ENCODE peak calls at places on chromosomes 2 and 18, in seven cellular contexts. P is upper lobe of right lung, E is tibial nerve, R is neural progenitor cell, Y is MM.1S, W is ovary, S is IMR-90. N is an unnamed sample.

GRCh38 chr18:8788503-8789429 is 83.4 kb downstream of the MTCL1 start:
- DNase-seq in P (no peak), E (no peak), R (no peak), Y (no peak), W (no peak), S (peak; percentile 49), N (peak; percentile 20)

GRCh38 chr2:67845557-67846114 is 217.2 kb downstream of the C1D start:
- DNase-seq in P (no peak), E (no peak), R (peak; percentile 7), Y (no peak), W (no peak), S (peak; percentile 36), N (peak; percentile 20)

GRCh38 chr2:11582526-11583202 is 48.8 kb downstream of the GREB1 start:
- DNase-seq in P (no peak), E (peak; percentile 87), R (peak; percentile 66), Y (peak; percentile 65), W (peak; percentile 77), S (peak; percentile 35), N (peak; percentile 83)

GRCh38 chr2:153917570-153917969 is 45.8 kb downstream of the GALNT13 start:
- DNase-seq in P (no peak), E (no peak), R (peak; percentile 5), Y (no peak), W (no peak), S (no peak), N (no peak)

GRCh38 chr2:212995920-212996319 is 155.5 kb downstream of the IKZF2 start:
- DNase-seq in P (no peak), E (no peak), R (no peak), Y (no peak), W (no peak), S (peak; percentile 78), N (no peak)

GRCh38 chr2:128638741-128639477 is 320.2 kb upstream of the HS6ST1 start:
- DNase-seq in P (no peak), E (no peak), R (peak; percentile 97), Y (no peak), W (peak; percentile 1), S (no peak), N (peak; percentile 83)

GRCh38 chr18:8375269-8375668 is 234.0 kb upstream of the RAB12 start:
- DNase-seq in P (no peak), E (no peak), R (no peak), Y (no peak), W (no peak), S (no peak), N (no peak)

GRCh38 chr2:239310401-239311061 is 90.3 kb downstream of the HDAC4 start:
- DNase-seq in P (peak; percentile 55), E (no peak), R (no peak), Y (no peak), W (peak; percentile 7), S (no peak), N (peak; percentile 34)

GRCh38 chr2:211455225-211455841 is 898.9 kb downstream of the CPS1 start:
- DNase-seq in P (no peak), E (peak; percentile 7), R (peak; percentile 74), Y (peak; percentile 33), W (no peak), S (peak; percentile 22), N (peak; percentile 23)

GRCh38 chr2:72028996-72029395 is 118.7 kb downstream of the CYP26B1 start:
- DNase-seq in P (no peak), E (no peak), R (no peak), Y (no peak), W (no peak), S (no peak), N (peak; percentile 33)

GRCh38 chr2:61426267-61426897 is 44.5 kb downstream of the USP34 start:
- DNase-seq in P (peak; percentile 76), E (no peak), R (peak; percentile 74), Y (peak; percentile 84), W (no peak), S (no peak), N (no peak)

GRCh38 chr2:222959358-222959757 is 92.6 kb upstream of the KCNE4 start:
- DNase-seq in P (no peak), E (no peak), R (peak; percentile 20), Y (no peak), W (no peak), S (peak; percentile 87), N (peak; percentile 94)

GRCh38 chr2:69149631-69150215 is 136.7 kb downstream of the ANTXR1 start:
- DNase-seq in P (no peak), E (peak; percentile 48), R (peak; percentile 73), Y (no peak), W (peak; percentile 76), S (peak; percentile 68), N (no peak)

GRCh38 chr18:41320090-41320489 is 634.9 kb upstream of the PIK3C3 start:
- DNase-seq in P (no peak), E (no peak), R (no peak), Y (no peak), W (no peak), S (no peak), N (no peak)
- H3K27ac ChIP-seq in P (no peak overlapping the region), E (no peak overlapping the region), R (no peak overlapping the region), Y (no peak overlapping the region), W (no peak overlapping the region), S (no peak overlapping the region), N (no peak overlapping the region)

GRCh38 chr18:371616-371998 is 103.8 kb upstream of the THOC1 start:
- DNase-seq in P (no peak), E (no peak), R (no peak), Y (peak; percentile 76), W (no peak), S (no peak), N (no peak)

GRCh38 chr18:378039-378438 is 110.2 kb upstream of the THOC1 start:
- DNase-seq in P (no peak), E (no peak), R (no peak), Y (no peak), W (no peak), S (no peak), N (no peak)

GRCh38 chr18:377088-377487 is 109.2 kb upstream of the THOC1 start:
- DNase-seq in P (no peak), E (no peak), R (no peak), Y (no peak), W (no peak), S (no peak), N (no peak)

GRCh38 chr18:376307-376706 is 108.5 kb upstream of the THOC1 start:
- DNase-seq in P (no peak), E (peak; percentile 36), R (no peak), Y (no peak), W (peak; percentile 16), S (peak; percentile 13), N (no peak)

DNA sequence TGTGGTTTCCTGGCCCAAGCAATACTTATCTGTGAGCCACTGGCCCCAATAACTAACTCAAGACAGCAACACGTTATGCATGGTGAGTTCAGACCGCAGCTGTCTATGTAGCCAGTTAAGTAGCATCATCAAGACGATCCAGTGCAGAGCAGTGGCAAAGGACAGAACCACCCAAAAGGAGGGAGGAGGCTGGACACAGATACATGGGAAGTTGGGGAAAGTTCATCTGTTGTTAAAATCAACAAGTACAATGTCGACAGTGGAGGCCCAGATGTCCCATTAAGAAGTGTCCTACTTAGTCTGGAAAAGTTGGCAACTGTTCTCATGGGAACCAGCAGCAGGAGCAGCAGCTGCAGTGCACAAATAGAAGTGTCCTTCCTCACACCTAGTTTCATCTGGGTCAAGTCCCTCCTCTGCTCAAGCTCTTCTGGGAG is 106.9 kb upstream of the THOC1 start:
- DNase-seq in P (no peak), E (peak; percentile 44), R (no peak), Y (no peak), W (no peak), S (no peak), N (no peak)
- H3K4me1 ChIP-seq in P (peaks cover 31% of the 10 kb centered on the region), E (peaks cover 54% of the 10 kb centered on the region), R (peaks cover 12% of the 10 kb centered on the region), Y (peaks cover 25% of the 10 kb centered on the region), W (no peaks in the 10 kb centered on the region), S (peaks cover 9% of the 10 kb centered on the region), N (peaks cover 18% of the 10 kb centered on the region)

GRCh38 chr2:156004460-156004859 is 328.1 kb downstream of the NR4A2 start:
- DNase-seq in P (no peak), E (no peak), R (peak; percentile 37), Y (no peak), W (no peak), S (no peak), N (no peak)

GRCh38 chr2:156001851-156002250 is 330.7 kb downstream of the NR4A2 start:
- DNase-seq in P (no peak), E (no peak), R (no peak), Y (no peak), W (no peak), S (no peak), N (no peak)

GRCh38 chr2:156005999-156006712 is 326.4 kb downstream of the NR4A2 start:
- DNase-seq in P (no peak), E (no peak), R (peak; percentile 11), Y (no peak), W (no peak), S (no peak), N (no peak)

GRCh38 chr2:156005531-156005930 is 327.0 kb downstream of the NR4A2 start:
- DNase-seq in P (no peak), E (no peak), R (no peak), Y (no peak), W (no peak), S (no peak), N (no peak)

DNA sequence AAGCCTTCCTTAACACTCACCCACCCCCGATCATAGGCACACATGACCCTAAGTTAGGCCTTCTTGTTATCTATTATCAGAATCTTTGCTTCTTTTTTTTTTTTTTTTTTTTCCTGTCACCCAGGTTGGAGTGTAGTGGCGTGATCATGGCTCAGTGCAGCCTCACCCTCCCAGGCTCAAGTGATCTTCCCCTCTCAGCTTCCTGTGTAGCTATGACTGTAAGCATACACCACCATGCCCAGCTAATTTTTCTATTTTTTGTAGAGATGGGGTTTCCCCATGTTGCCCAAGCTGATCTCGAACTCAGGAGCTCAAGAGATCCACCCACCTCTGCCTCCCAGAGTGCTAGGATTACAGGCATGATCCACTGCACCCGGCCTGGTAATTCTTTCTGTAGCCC is 328.7 kb downstream of the NR4A2 start:
- DNase-seq in P (no peak), E (no peak), R (no peak), Y (no peak), W (no peak), S (no peak), N (no peak)
- H3K9me3 ChIP-seq in P (no peaks in the 10 kb centered on the region), E (no peaks in the 10 kb centered on the region), R (no peaks in the 10 kb centered on the region), Y (no peaks in the 10 kb centered on the region), W (no peaks in the 10 kb centered on the region), S (peaks cover 11% of the 10 kb centered on the region), N (no peaks in the 10 kb centered on the region)

DNA sequence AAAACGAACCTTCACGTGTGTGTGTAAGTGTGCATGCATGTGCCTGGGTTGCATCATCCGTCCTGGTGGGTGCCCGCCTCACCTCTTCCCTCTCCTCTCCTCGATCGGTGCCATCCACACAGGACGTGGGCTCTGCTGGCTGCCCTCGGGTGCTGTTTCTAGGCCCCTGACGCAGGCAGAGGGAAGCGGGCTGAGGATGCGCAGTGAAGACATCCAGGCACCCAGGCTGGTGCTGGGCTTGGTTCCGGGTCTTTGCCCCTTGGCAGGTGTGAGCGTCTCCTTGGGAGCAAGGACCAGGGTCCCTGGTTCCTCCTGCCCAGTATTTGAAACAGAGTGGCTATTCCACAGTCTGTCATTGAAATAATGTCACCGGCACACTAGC is 6.2 kb upstream of the ADCY3 start:
- DNase-seq in P (no peak), E (no peak), R (no peak), Y (no peak), W (no peak), S (no peak), N (no peak)
- H3K27ac ChIP-seq in P (no peak overlapping the region), E (peak overlapping the region; percentile 70), R (no peak overlapping the region), Y (no peak overlapping the region), W (peak overlapping the region; percentile 71), S (no peak overlapping the region), N (no peak overlapping the region)